ENCODE peak calls at places on chromosomes 5 and 9, in eight cellular contexts. D is lung, B is fibroblast of lung, Q is sigmoid colon, P is psoas muscle, I is endothelial cell of umbilical vein, R is left lung, F is heart left ventricle. Z is an unnamed sample.

GRCh38 chr9:38306899-38307298 is 85.6 kb upstream of the ALDH1B1 start:
- DNase-seq in D (no peak), F (no peak), P (no peak), B (no peak), Q (no peak), R (no peak), I (no peak), Z (no peak)

GRCh38 chr5:64165500-64166200 is at the start of gene RNF180:
- DNase-seq in R (peak), B (peak), I (peak), P (peak), F (peak), Q (peak), D (peak), Z (peak)

GRCh38 chr9:116193636-116194035 is 40.0 kb downstream of the PAPPA start:
- DNase-seq in R (no peak), P (no peak), Q (no peak), B (peak), F (no peak), I (peak), D (no peak), Z (peak)

GRCh38 chr9:109100543-109101201 is 19.1 kb downstream of the TMEM245 start:
- DNase-seq in R (no peak), B (no peak), Q (no peak), F (no peak), P (no peak), D (no peak), I (no peak), Z (no peak)

GRCh38 chr9:111868475-111868874 is 28.1 kb upstream of the UGCG start:
- DNase-seq in R (no peak), I (no peak), Q (no peak), B (no peak), P (no peak), D (no peak), F (no peak), Z (no peak)

GRCh38 chr9:98823666-98824334 is 16.3 kb downstream of the GALNT12 start:
- DNase-seq in F (no peak), I (no peak), Q (no peak), P (no peak), B (no peak), R (no peak), D (no peak), Z (no peak)

GRCh38 chr9:647522-647921 is 194.0 kb upstream of the DMRT1 start:
- DNase-seq in D (no peak), R (no peak), F (no peak), B (no peak), Q (no peak), I (no peak), P (no peak), Z (no peak)

GRCh38 chr5:73222173-73222572 is 49.2 kb downstream of the TMEM174 start:
- DNase-seq in Q (no peak), I (no peak), P (no peak), F (no peak), B (no peak), R (no peak), D (no peak), Z (no peak)

GRCh38 chr9:93093449-93094293 is 2.3 kb upstream of the CARD19 start:
- DNase-seq in I (no peak), B (no peak), D (no peak), F (peak), Q (peak), R (peak), P (peak), Z (no peak)

GRCh38 chr9:128115187-128116103 is 12.1 kb downstream of the PTGES2 start:
- DNase-seq in Q (peak), R (peak), D (no peak), I (no peak), P (peak), F (peak), B (no peak), Z (no peak)

GRCh38 chr9:22514866-22515265 is 68.2 kb downstream of the DMRTA1 start:
- DNase-seq in B (no peak), P (no peak), R (no peak), D (no peak), Q (no peak), I (no peak), F (no peak), Z (no peak)

GRCh38 chr5:67094476-67095300 is 101.9 kb downstream of the CD180 start:
- DNase-seq in F (peak), P (no peak), Q (no peak), R (no peak), B (peak), D (no peak), I (peak), Z (peak)

GRCh38 chr5:6475626-6476312 is 27.1 kb downstream of the UBE2QL1 start:
- DNase-seq in F (no peak), I (no peak), R (no peak), P (no peak), B (no peak), Q (no peak), D (no peak), Z (no peak)

GRCh38 chr5:30981576-30981975 is 211.9 kb upstream of the CDH6 start:
- DNase-seq in B (no peak), P (no peak), F (no peak), D (no peak), Q (no peak), R (no peak), I (no peak), Z (peak)

GRCh38 chr9:127965953-127966352 is 14.8 kb downstream of the EEIG1 start:
- DNase-seq in R (no peak), Q (no peak), B (no peak), D (no peak), P (no peak), F (no peak), I (no peak), Z (no peak)

GRCh38 chr9:122206118-122207046 is 22.4 kb downstream of the LHX6 start:
- DNase-seq in Q (no peak), B (peak), I (no peak), P (no peak), R (no peak), D (no peak), F (no peak), Z (peak)

GRCh38 chr5:89083791-89084190 is 200.8 kb upstream of the MEF2C start:
- DNase-seq in Q (no peak), D (no peak), P (no peak), R (no peak), B (peak), F (no peak), I (no peak), Z (peak)

GRCh38 chr9:127926961-127927456 is 3.6 kb downstream of the PIP5KL1 start:
- DNase-seq in Q (no peak), D (no peak), P (no peak), F (no peak), I (no peak), B (no peak), R (no peak), Z (no peak)

GRCh38 chr5:38692346-38692745 is 135.9 kb upstream of the LIFR start:
- DNase-seq in F (no peak), I (no peak), B (no peak), D (no peak), Q (no peak), R (no peak), P (no peak), Z (no peak)

GRCh38 chr9:85178486-85178885 is 509.0 kb downstream of the NTRK2 start:
- DNase-seq in D (no peak), B (no peak), F (no peak), Q (no peak), I (no peak), P (no peak), R (no peak), Z (no peak)

GRCh38 chr9:83362341-83362995 is 175.7 kb downstream of the FRMD3 start:
- DNase-seq in P (no peak), Q (no peak), D (no peak), F (no peak), I (no peak), B (no peak), R (no peak), Z (no peak)

GRCh38 chr5:160047362-160047761 is 38.4 kb downstream of the TTC1 start:
- DNase-seq in D (no peak), F (no peak), Q (no peak), I (no peak), R (no peak), B (no peak), P (no peak), Z (no peak)

GRCh38 chr5:160048131-160048530 is 39.2 kb downstream of the TTC1 start:
- DNase-seq in R (no peak), I (no peak), B (no peak), D (peak), P (peak), F (no peak), Q (peak), Z (no peak)

GRCh38 chr5:160049099-160049498 is 40.2 kb downstream of the TTC1 start:
- DNase-seq in D (no peak), F (no peak), P (no peak), R (no peak), Q (no peak), I (no peak), B (no peak), Z (no peak)

GRCh38 chr5:160042674-160043073 is 33.7 kb downstream of the TTC1 start:
- DNase-seq in I (no peak), D (no peak), R (no peak), P (no peak), B (no peak), Q (no peak), F (no peak), Z (no peak)

GRCh38 chr5:160045004-160045403 is 36.1 kb downstream of the TTC1 start:
- DNase-seq in I (peak), D (no peak), Q (no peak), B (peak), F (no peak), R (no peak), P (no peak), Z (no peak)
- H3K27ac ChIP-seq in I (no peak), D (no peak), Q (no peak), B (no peak), F (no peak), R (no peak), P (no peak), Z (no peak)

GRCh38 chr9:18325337-18326011 is 148.5 kb upstream of the ADAMTSL1 start:
- DNase-seq in B (no peak), F (no peak), R (no peak), P (no peak), D (no peak), I (no peak), Q (no peak), Z (no peak)
- TF ChIP-seq CTCF in B (no peak), F (no peak), R (no peak), P (no peak), D (no peak), I (no peak), Q (no peak), Z (no peak)

GRCh38 chr9:74963043-74963442 is 10.3 kb upstream of the C9orf40 start:
- DNase-seq in Q (no peak), F (no peak), D (no peak), I (no peak), B (no peak), P (no peak), R (no peak), Z (no peak)

GRCh38 chr9:74960548-74960947 is 7.8 kb upstream of the C9orf40 start:
- DNase-seq in P (no peak), R (no peak), Q (no peak), I (no peak), D (no peak), F (no peak), B (peak), Z (peak)

GRCh38 chr9:74961496-74961895 is 8.8 kb upstream of the C9orf40 start:
- DNase-seq in P (no peak), F (no peak), R (no peak), I (no peak), D (no peak), Q (no peak), B (no peak), Z (no peak)

GRCh38 chr9:74953235-74953741 is 576 bp upstream of the C9orf40 start:
- DNase-seq in Q (no peak), P (no peak), B (peak), D (no peak), F (no peak), R (no peak), I (peak), Z (peak)

GRCh38 chr9:74958587-74958986 is 5.9 kb upstream of the C9orf40 start:
- DNase-seq in D (no peak), P (no peak), R (no peak), B (no peak), I (no peak), Q (no peak), F (no peak), Z (no peak)
- H3K27ac ChIP-seq in D (no peak), P (no peak), R (no peak), B (no peak), I (no peak), Q (no peak), F (no peak), Z (no peak)

GRCh38 chr9:76087978-76088377 is 197.5 kb downstream of the PCSK5 start:
- DNase-seq in F (no peak), Q (no peak), D (no peak), R (no peak), B (no peak), I (no peak), P (no peak), Z (no peak)

GRCh38 chr9:76085596-76085995 is 195.1 kb downstream of the PCSK5 start:
- DNase-seq in R (no peak), F (no peak), D (peak), P (no peak), I (no peak), Q (no peak), B (no peak), Z (no peak)

GRCh38 chr9:76090909-76091308 is 200.4 kb downstream of the PCSK5 start:
- DNase-seq in B (no peak), P (no peak), I (no peak), F (no peak), D (no peak), Q (no peak), R (no peak), Z (no peak)

GRCh38 chr9:76090330-76090729 is 199.9 kb downstream of the PCSK5 start:
- DNase-seq in F (no peak), R (no peak), I (peak), D (no peak), Q (no peak), P (no peak), B (no peak), Z (no peak)

GRCh38 chr9:76086521-76086920 is 196.0 kb downstream of the PCSK5 start:
- DNase-seq in R (no peak), P (no peak), D (no peak), B (peak), Q (no peak), I (no peak), F (no peak), Z (no peak)
- TF ChIP-seq CTCF in R (no peak), P (no peak), D (no peak), B (no peak), Q (no peak), I (no peak), F (no peak), Z (no peak)

DNA sequence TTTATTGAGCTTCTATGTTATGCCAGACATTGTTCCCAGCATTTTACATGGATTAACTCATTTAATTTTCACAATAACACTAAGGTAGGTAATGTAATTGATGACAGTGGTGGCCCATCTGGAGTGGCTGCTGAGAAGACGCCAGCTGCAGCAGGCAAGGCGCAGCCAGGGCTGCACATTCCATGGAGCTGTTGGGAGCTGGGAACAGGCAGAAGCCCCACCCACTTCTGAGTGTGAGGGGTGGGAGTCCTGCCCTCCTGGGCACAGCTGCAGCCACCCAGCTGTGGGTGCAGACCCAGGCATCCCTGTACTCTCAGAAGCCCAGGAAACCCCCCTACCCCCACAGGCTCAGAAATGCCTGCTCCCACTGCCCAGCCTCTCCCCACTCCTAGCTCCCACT is 183.3 kb downstream of the DEPDC1B start:
- DNase-seq in R (peak), I (no peak), P (no peak), B (no peak), F (no peak), D (no peak), Q (no peak), Z (no peak)
- H3K27ac ChIP-seq in R (no peak), I (no peak), P (no peak), B (no peak), F (no peak), D (no peak), Q (peak), Z (no peak)